ENCODE peak calls at places on chromosome 5, in five cellular contexts. K, Z, O, F and L are unnamed samples.

GRCh38 chr5:52989025-52989780 is at the start of gene ITGA2:
- DNase-seq in K (no peak), Z (no peak), O (no peak), F (peak; percentile 74), L (peak; percentile 68)

GRCh38 chr5:142529626-142530278 is 156.1 kb downstream of the FGF1 start:
- DNase-seq in K (no peak), Z (no peak), O (no peak), F (peak; percentile 59), L (no peak)

GRCh38 chr5:150637245-150638052 is 3.0 kb upstream of the SYNPO start:
- DNase-seq in K (no peak), Z (no peak), O (peak; percentile 43), F (peak; percentile 75), L (no peak)

GRCh38 chr5:439636-440035 is 3.3 kb upstream of the EXOC3 start:
- DNase-seq in K (no peak), Z (no peak), O (no peak), F (no peak), L (no peak)

GRCh38 chr5:154311362-154311761 is 120.8 kb downstream of the GALNT10 start:
- DNase-seq in K (peak; percentile 25), Z (no peak), O (no peak), F (no peak), L (no peak)

GRCh38 chr5:53076014-53076413 is 33.5 kb downstream of the MOCS2 start:
- DNase-seq in K (no peak), Z (no peak), O (no peak), F (no peak), L (no peak)

GRCh38 chr5:156326718-156327259 is at the start of gene SGCD:
- DNase-seq in K (no peak), Z (no peak), O (no peak), F (no peak), L (no peak)

GRCh38 chr5:172910828-172911627 is 48.2 kb upstream of the RPL26L1 start:
- DNase-seq in K (peak; percentile 61), Z (no peak), O (no peak), F (peak; percentile 27), L (no peak)

GRCh38 chr5:61348437-61348836 is 16.4 kb downstream of the ZSWIM6 start:
- DNase-seq in K (no peak), Z (no peak), O (no peak), F (no peak), L (no peak)

GRCh38 chr5:18394154-18394804 is 760.0 kb downstream of the TAF11L14 start:
- DNase-seq in K (no peak), Z (peak; percentile 71), O (peak; percentile 40), F (peak; percentile 15), L (peak; percentile 37)

GRCh38 chr5:103526164-103526915 is 36.2 kb downstream of the NUDT12 start:
- DNase-seq in K (no peak), Z (no peak), O (no peak), F (no peak), L (no peak)

GRCh38 chr5:59790399-59791130 is 103.0 kb downstream of the PDE4D start:
- DNase-seq in K (no peak), Z (no peak), O (no peak), F (no peak), L (no peak)

GRCh38 chr5:62167651-62168050 is 138.4 kb upstream of the KIF2A start:
- DNase-seq in K (no peak), Z (no peak), O (no peak), F (no peak), L (no peak)

GRCh38 chr5:7426284-7426683 is 30.3 kb downstream of the ADCY2 start:
- DNase-seq in K (no peak), Z (no peak), O (no peak), F (no peak), L (no peak)

GRCh38 chr5:154189256-154189818 is 1.2 kb upstream of the GALNT10 start:
- DNase-seq in K (no peak), Z (no peak), O (no peak), F (no peak), L (no peak)

GRCh38 chr5:123455640-123456039 is 32.4 kb upstream of the CEP120 start:
- DNase-seq in K (no peak), Z (no peak), O (no peak), F (no peak), L (no peak)

GRCh38 chr5:174801798-174802197 is 77.4 kb downstream of the MSX2 start:
- DNase-seq in K (no peak), Z (no peak), O (no peak), F (no peak), L (no peak)

GRCh38 chr5:118701796-118702195 is 286.6 kb downstream of the DTWD2 start:
- DNase-seq in K (no peak), Z (no peak), O (no peak), F (no peak), L (no peak)

GRCh38 chr5:38796000-38796738 is 49.6 kb upstream of the OSMR start:
- DNase-seq in K (no peak), Z (no peak), O (no peak), F (no peak), L (no peak)

GRCh38 chr5:153813871-153814270 is 224.8 kb downstream of the FAM114A2 start:
- DNase-seq in K (no peak), Z (no peak), O (no peak), F (no peak), L (no peak)

GRCh38 chr5:169631360-169631759 is 5.7 kb upstream of the DOCK2 start:
- DNase-seq in K (no peak), Z (no peak), O (no peak), F (no peak), L (no peak)

GRCh38 chr5:166509085-166509484 is 1782.4 kb upstream of the WWC1 start:
- DNase-seq in K (no peak), Z (no peak), O (peak; percentile 16), F (no peak), L (peak; percentile 16)

GRCh38 chr5:154158379-154158738 is 32.2 kb upstream of the GALNT10 start:
- DNase-seq in K (no peak), Z (no peak), O (no peak), F (no peak), L (no peak)

GRCh38 chr5:92594031-92594430 is 987.0 kb downstream of the NR2F1-AS1 start:
- DNase-seq in K (no peak), Z (no peak), O (no peak), F (no peak), L (no peak)

GRCh38 chr5:44389410-44389879 is at the start of gene FGF10:
- DNase-seq in K (no peak), Z (peak; percentile 33), O (peak; percentile 48), F (no peak), L (peak; percentile 11)

GRCh38 chr5:131525805-131526204 is 109.2 kb downstream of the RAPGEF6 start:
- DNase-seq in K (no peak), Z (no peak), O (no peak), F (no peak), L (no peak)

GRCh38 chr5:137752873-137753226 is 1.3 kb downstream of the HNRNPA0 start:
- DNase-seq in K (no peak), Z (no peak), O (no peak), F (peak; percentile 17), L (peak; percentile 17)

GRCh38 chr5:68659876-68660275 is 433.9 kb upstream of the SLC30A5 start:
- DNase-seq in K (no peak), Z (no peak), O (no peak), F (no peak), L (no peak)

GRCh38 chr5:57434227-57434640 is 48.4 kb downstream of the ACTBL2 start:
- DNase-seq in K (no peak), Z (no peak), O (no peak), F (no peak), L (no peak)

GRCh38 chr5:126007841-126008240 is 415.4 kb upstream of the GRAMD2B start:
- DNase-seq in K (no peak), Z (no peak), O (no peak), F (no peak), L (no peak)

DNA sequence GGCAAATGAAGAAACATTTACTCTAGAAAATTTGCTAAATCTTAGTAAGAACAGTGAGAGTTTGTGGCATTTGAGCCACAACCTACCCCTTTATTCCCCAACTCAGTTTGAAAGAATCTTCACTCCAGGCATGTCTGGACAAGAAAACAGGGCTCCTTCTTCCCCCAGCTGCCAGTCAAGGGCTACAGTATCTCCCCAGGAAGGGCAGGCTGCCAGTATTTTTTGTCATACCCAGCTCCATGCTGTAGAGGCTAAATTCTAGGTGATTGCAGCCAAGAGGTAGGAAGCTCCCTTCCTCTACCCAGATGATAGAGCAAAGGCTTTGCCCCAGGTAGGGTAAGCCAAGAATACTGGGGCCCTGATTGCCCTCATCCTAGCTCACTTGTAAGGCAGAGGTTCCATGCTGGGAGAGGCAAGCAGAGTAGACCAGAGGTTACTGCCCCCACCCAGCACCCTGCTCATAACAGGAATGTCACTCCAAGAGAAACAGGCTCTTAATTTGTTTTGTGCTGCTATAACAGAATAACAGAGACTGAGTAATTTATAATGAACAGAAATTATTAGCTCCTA is 20.0 kb upstream of the GRPEL2 start:
- DNase-seq in K (no peak), Z (no peak), O (no peak), F (no peak), L (no peak)
- TF ChIP-seq SUZ12 in K (no peak), Z (no peak), O (no peak), F (no peak), L (no peak)

DNA sequence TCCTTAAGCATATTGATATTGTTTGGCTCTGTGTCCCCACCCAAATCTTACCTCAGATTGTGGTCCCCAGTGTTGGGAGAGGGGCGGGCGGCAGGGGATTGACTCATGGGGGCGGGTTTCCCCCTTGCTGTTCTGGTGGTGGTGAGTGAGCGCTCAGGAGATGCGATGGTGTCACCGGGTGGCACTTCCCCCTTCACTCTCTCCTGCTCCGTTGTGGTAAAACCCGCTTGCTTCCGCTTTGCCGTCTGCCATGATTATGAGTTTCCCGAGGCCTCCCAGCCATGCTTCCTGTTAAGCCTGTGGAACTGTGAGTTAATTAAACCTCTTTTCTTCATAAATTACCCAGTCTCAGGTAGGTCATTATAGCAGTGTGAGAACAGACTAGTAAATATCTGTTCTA is 229.1 kb downstream of the IRX2 start:
- DNase-seq in K (no peak), Z (no peak), O (no peak), F (no peak), L (no peak)
- TF ChIP-seq SUZ12 in K (no peak), Z (no peak), O (no peak), F (no peak), L (no peak)

GRCh38 chr5:90353254-90353653 is 56.3 kb downstream of the CETN3 start:
- DNase-seq in K (no peak), Z (no peak), O (no peak), F (no peak), L (no peak)
- TF ChIP-seq SUZ12 in K (no peak), Z (no peak), O (no peak), F (no peak), L (no peak)

GRCh38 chr5:80387063-80387768 is 20.6 kb upstream of the ZFYVE16 start:
- DNase-seq in K (no peak), Z (no peak), O (no peak), F (no peak), L (no peak)
- TF ChIP-seq SUZ12 in K (no peak), Z (no peak), O (no peak), F (no peak), L (no peak)